ENCODE peak calls at places on chromosomes 11 and 22, in nine cellular contexts. One of them, this sample, is unnamed.

GRCh38 chr11:120513436-120514315 is 2.1 kb downstream of the GRIK4 start:
- DNase-seq in bronchial epithelial cell: no peak
- DNase-seq in WTC11: no peak
- DNase-seq in dorsolateral prefrontal cortex: no peak
- DNase-seq in fibroblast of the aortic adventitia: no peak
- DNase-seq in right lobe of liver: peak
- DNase-seq in AG04449: no peak
- DNase-seq in IMR-90: no peak
- DNase-seq in AG10803: no peak
- DNase-seq in this sample: no peak

GRCh38 chr22:47174096-47174495 is 411.6 kb downstream of the TBC1D22A start:
- DNase-seq in AG04449: no peak
- DNase-seq in right lobe of liver: peak
- DNase-seq in IMR-90: no peak
- DNase-seq in dorsolateral prefrontal cortex: no peak
- DNase-seq in fibroblast of the aortic adventitia: no peak
- DNase-seq in AG10803: no peak
- DNase-seq in WTC11: peak
- DNase-seq in bronchial epithelial cell: no peak
- DNase-seq in this sample: no peak

GRCh38 chr11:14148653-14149273 is 186.2 kb downstream of the SPON1 start:
- DNase-seq in AG04449: no peak
- DNase-seq in dorsolateral prefrontal cortex: no peak
- DNase-seq in right lobe of liver: no peak
- DNase-seq in bronchial epithelial cell: peak
- DNase-seq in WTC11: no peak
- DNase-seq in AG10803: peak
- DNase-seq in fibroblast of the aortic adventitia: peak
- DNase-seq in IMR-90: peak
- DNase-seq in this sample: peak

GRCh38 chr11:7046474-7046873 is 26.2 kb downstream of the NLRP14 start:
- DNase-seq in IMR-90: peak
- DNase-seq in bronchial epithelial cell: peak
- DNase-seq in dorsolateral prefrontal cortex: no peak
- DNase-seq in WTC11: no peak
- DNase-seq in AG04449: peak
- DNase-seq in fibroblast of the aortic adventitia: peak
- DNase-seq in AG10803: peak
- DNase-seq in right lobe of liver: no peak
- DNase-seq in this sample: peak

GRCh38 chr11:103862049-103862826 is 174.2 kb upstream of the DDI1 start:
- DNase-seq in IMR-90: no peak
- DNase-seq in WTC11: no peak
- DNase-seq in right lobe of liver: no peak
- DNase-seq in dorsolateral prefrontal cortex: no peak
- DNase-seq in AG04449: no peak
- DNase-seq in bronchial epithelial cell: no peak
- DNase-seq in AG10803: no peak
- DNase-seq in fibroblast of the aortic adventitia: no peak
- DNase-seq in this sample: no peak

GRCh38 chr22:37172266-37173245 is 15.5 kb downstream of the C1QTNF6 start:
- DNase-seq in AG04449: no peak
- DNase-seq in fibroblast of the aortic adventitia: no peak
- DNase-seq in bronchial epithelial cell: no peak
- DNase-seq in WTC11: peak
- DNase-seq in dorsolateral prefrontal cortex: no peak
- DNase-seq in AG10803: no peak
- DNase-seq in right lobe of liver: peak
- DNase-seq in IMR-90: no peak
- DNase-seq in this sample: no peak

GRCh38 chr11:78446210-78446609 is 28.6 kb upstream of the GAB2 start:
- DNase-seq in dorsolateral prefrontal cortex: no peak
- DNase-seq in bronchial epithelial cell: no peak
- DNase-seq in AG04449: no peak
- DNase-seq in fibroblast of the aortic adventitia: no peak
- DNase-seq in WTC11: no peak
- DNase-seq in AG10803: no peak
- DNase-seq in IMR-90: no peak
- DNase-seq in right lobe of liver: no peak
- DNase-seq in this sample: no peak

GRCh38 chr22:24553597-24554315 is 1.2 kb downstream of the GUCD1 start:
- DNase-seq in bronchial epithelial cell: no peak
- DNase-seq in dorsolateral prefrontal cortex: no peak
- DNase-seq in WTC11: no peak
- DNase-seq in fibroblast of the aortic adventitia: peak
- DNase-seq in AG10803: peak
- DNase-seq in right lobe of liver: peak
- DNase-seq in IMR-90: peak
- DNase-seq in AG04449: no peak
- DNase-seq in this sample: no peak

GRCh38 chr11:114132427-114132826 is 72.9 kb downstream of the ZBTB16 start:
- DNase-seq in fibroblast of the aortic adventitia: no peak
- DNase-seq in AG04449: no peak
- DNase-seq in WTC11: no peak
- DNase-seq in bronchial epithelial cell: no peak
- DNase-seq in IMR-90: no peak
- DNase-seq in dorsolateral prefrontal cortex: no peak
- DNase-seq in AG10803: no peak
- DNase-seq in right lobe of liver: no peak
- DNase-seq in this sample: no peak

GRCh38 chr11:82719316-82719715 is 14.3 kb downstream of the FAM181B start:
- DNase-seq in bronchial epithelial cell: no peak
- DNase-seq in dorsolateral prefrontal cortex: peak
- DNase-seq in fibroblast of the aortic adventitia: no peak
- DNase-seq in AG10803: no peak
- DNase-seq in right lobe of liver: no peak
- DNase-seq in IMR-90: no peak
- DNase-seq in AG04449: no peak
- DNase-seq in WTC11: no peak
- DNase-seq in this sample: no peak

GRCh38 chr11:28770806-28771205 is 662.6 kb downstream of the METTL15 start:
- DNase-seq in AG04449: no peak
- DNase-seq in IMR-90: peak
- DNase-seq in right lobe of liver: no peak
- DNase-seq in bronchial epithelial cell: no peak
- DNase-seq in AG10803: no peak
- DNase-seq in dorsolateral prefrontal cortex: no peak
- DNase-seq in WTC11: no peak
- DNase-seq in fibroblast of the aortic adventitia: no peak
- DNase-seq in this sample: no peak

GRCh38 chr11:116984186-116984585 is 114.0 kb downstream of the SIK3 start:
- DNase-seq in fibroblast of the aortic adventitia: no peak
- DNase-seq in bronchial epithelial cell: no peak
- DNase-seq in AG04449: no peak
- DNase-seq in IMR-90: peak
- DNase-seq in right lobe of liver: no peak
- DNase-seq in dorsolateral prefrontal cortex: no peak
- DNase-seq in WTC11: no peak
- DNase-seq in AG10803: no peak
- DNase-seq in this sample: peak

GRCh38 chr11:67437082-67437821 is at the start of gene PTPRCAP:
- DNase-seq in IMR-90: no peak
- DNase-seq in AG10803: no peak
- DNase-seq in right lobe of liver: no peak
- DNase-seq in WTC11: peak
- DNase-seq in AG04449: no peak
- DNase-seq in dorsolateral prefrontal cortex: no peak
- DNase-seq in fibroblast of the aortic adventitia: no peak
- DNase-seq in bronchial epithelial cell: no peak
- DNase-seq in this sample: no peak

DNA sequence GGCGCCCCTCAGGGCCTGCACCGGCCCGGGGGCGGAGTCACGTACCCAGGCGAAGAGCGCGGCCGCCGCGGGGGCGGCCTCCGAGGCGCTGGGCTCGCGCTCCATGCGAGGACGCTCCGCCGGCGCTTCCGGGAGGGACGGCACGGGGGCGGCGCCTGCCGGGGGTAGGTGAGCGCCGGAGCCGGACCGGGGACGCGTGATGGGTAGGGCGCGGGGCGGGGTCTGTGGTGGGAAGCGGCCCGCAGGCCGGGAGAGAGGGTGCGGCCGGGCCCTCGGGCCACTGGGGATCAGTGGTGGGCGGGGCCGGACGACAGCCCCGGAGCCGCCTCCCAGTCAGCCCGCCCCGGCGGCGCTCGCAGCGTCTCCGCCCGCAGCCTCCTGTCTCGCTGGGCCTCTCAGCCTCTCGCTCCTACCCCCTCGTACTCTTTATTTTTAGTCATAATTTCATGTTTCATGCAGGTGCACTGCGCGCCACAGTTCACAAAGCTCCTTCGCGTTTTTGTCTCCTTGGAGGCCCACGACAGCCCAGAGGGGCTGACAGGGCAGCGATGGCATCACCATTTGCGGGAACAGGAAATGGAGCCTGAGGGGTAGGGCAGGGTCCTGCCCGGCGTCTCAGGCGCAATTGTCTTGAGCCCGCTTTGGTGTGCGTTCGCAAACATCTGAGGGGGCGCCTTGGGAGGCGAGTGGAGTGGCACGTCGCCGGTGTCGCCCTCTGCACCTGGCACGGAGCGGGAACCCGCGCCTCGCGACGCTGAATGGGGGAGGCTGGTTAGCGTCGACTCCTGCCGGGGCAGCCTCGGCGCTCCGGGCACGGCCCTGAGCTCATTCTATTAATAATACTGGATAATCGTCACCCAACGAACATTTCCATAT is at the start of gene SERGEF:
- DNase-seq in IMR-90: peak
- DNase-seq in WTC11: peak
- DNase-seq in fibroblast of the aortic adventitia: peak
- DNase-seq in right lobe of liver: peak
- DNase-seq in bronchial epithelial cell: peak
- DNase-seq in dorsolateral prefrontal cortex: peak
- DNase-seq in AG04449: no peak
- DNase-seq in AG10803: peak
- DNase-seq in this sample: peak
- TF ChIP-seq CTCF in IMR-90: no peak
- TF ChIP-seq CTCF in WTC11: no peak
- TF ChIP-seq CTCF in fibroblast of the aortic adventitia: no peak
- TF ChIP-seq CTCF in right lobe of liver: no peak
- TF ChIP-seq CTCF in bronchial epithelial cell: no peak
- TF ChIP-seq CTCF in dorsolateral prefrontal cortex: no peak
- TF ChIP-seq CTCF in AG04449: no peak
- TF ChIP-seq CTCF in AG10803: no peak
- TF ChIP-seq CTCF in this sample: no peak

DNA sequence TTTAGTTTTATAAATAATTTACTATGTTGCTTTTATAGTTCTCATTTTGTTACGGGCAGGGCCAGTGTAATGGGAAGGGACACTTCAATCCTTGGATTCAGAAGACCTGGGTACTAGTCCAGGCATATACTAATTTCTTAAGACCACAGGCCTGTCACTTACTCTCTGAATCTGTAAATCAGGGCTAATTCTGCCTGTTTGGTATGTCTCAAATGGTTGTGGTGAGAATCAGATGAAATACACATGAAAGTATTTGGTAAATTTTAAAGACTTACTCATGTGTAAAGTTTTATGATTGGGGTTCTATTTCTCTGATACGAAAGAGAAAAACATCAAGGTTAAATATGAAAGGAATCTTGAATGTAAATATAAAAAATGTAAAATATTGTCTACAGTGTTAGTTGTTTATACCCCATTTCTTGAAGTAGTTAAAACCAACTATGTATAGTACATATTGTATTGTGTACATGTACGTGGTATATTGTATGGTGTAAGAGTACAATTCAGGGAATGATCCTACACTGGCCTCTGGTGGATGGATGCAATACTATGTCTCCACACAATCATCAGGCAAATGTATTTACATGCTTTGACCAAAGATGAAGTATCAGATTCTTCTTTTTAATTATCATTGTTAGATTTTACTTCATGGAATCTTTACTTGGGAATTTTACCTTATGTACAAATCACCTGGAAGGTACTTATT is 24.5 kb upstream of the RAG2 start:
- DNase-seq in AG10803: peak
- DNase-seq in right lobe of liver: no peak
- DNase-seq in AG04449: peak
- DNase-seq in fibroblast of the aortic adventitia: peak
- DNase-seq in WTC11: no peak
- DNase-seq in bronchial epithelial cell: peak
- DNase-seq in dorsolateral prefrontal cortex: no peak
- DNase-seq in IMR-90: peak
- DNase-seq in this sample: peak
- TF ChIP-seq CTCF in AG10803: peak
- TF ChIP-seq CTCF in right lobe of liver: peak
- TF ChIP-seq CTCF in AG04449: peak
- TF ChIP-seq CTCF in fibroblast of the aortic adventitia: peak
- TF ChIP-seq CTCF in WTC11: no peak
- TF ChIP-seq CTCF in bronchial epithelial cell: peak
- TF ChIP-seq CTCF in dorsolateral prefrontal cortex: no peak
- TF ChIP-seq CTCF in IMR-90: peak
- TF ChIP-seq CTCF in this sample: peak

DNA sequence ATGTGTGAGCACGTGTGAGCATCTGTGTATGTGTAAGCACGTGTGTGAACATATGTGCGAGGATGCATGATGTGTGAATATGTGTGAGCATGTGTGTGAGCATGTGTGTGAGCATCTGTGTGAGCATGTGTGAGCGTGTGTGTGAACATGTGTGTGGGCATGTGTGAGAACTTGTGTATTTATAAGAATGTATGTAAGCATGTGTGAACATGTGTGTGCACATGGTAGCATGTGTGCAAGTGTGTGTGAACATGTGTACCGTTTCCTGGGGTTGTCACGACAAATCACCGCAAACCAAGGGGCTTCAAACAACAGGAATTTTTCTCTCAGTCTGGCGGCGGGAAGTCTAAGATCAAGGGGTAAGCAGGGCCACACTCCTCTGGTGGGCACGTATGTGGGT is 238.3 kb downstream of the CTTN start:
- DNase-seq in WTC11: no peak
- DNase-seq in AG04449: no peak
- DNase-seq in dorsolateral prefrontal cortex: no peak
- DNase-seq in bronchial epithelial cell: no peak
- DNase-seq in IMR-90: no peak
- DNase-seq in right lobe of liver: no peak
- DNase-seq in fibroblast of the aortic adventitia: no peak
- DNase-seq in AG10803: no peak
- DNase-seq in this sample: no peak
- TF ChIP-seq CTCF in WTC11: no peak
- TF ChIP-seq CTCF in AG04449: no peak
- TF ChIP-seq CTCF in dorsolateral prefrontal cortex: no peak
- TF ChIP-seq CTCF in bronchial epithelial cell: no peak
- TF ChIP-seq CTCF in IMR-90: no peak
- TF ChIP-seq CTCF in right lobe of liver: no peak
- TF ChIP-seq CTCF in fibroblast of the aortic adventitia: no peak
- TF ChIP-seq CTCF in AG10803: no peak
- TF ChIP-seq CTCF in this sample: no peak

GRCh38 chr11:41659990-41660389 is 200.5 kb upstream of the LRRC4C start:
- DNase-seq in WTC11: no peak
- DNase-seq in fibroblast of the aortic adventitia: no peak
- DNase-seq in right lobe of liver: no peak
- DNase-seq in bronchial epithelial cell: no peak
- DNase-seq in AG10803: no peak
- DNase-seq in IMR-90: no peak
- DNase-seq in AG04449: no peak
- DNase-seq in dorsolateral prefrontal cortex: no peak
- DNase-seq in this sample: peak

GRCh38 chr11:41665633-41666032 is 206.2 kb upstream of the LRRC4C start:
- DNase-seq in right lobe of liver: no peak
- DNase-seq in bronchial epithelial cell: no peak
- DNase-seq in WTC11: no peak
- DNase-seq in dorsolateral prefrontal cortex: no peak
- DNase-seq in fibroblast of the aortic adventitia: no peak
- DNase-seq in AG04449: no peak
- DNase-seq in AG10803: no peak
- DNase-seq in IMR-90: no peak
- DNase-seq in this sample: no peak

GRCh38 chr11:41660585-41660984 is 201.1 kb upstream of the LRRC4C start:
- DNase-seq in AG04449: no peak
- DNase-seq in right lobe of liver: no peak
- DNase-seq in IMR-90: no peak
- DNase-seq in bronchial epithelial cell: no peak
- DNase-seq in dorsolateral prefrontal cortex: no peak
- DNase-seq in AG10803: no peak
- DNase-seq in WTC11: peak
- DNase-seq in fibroblast of the aortic adventitia: no peak
- DNase-seq in this sample: no peak
- TF ChIP-seq CTCF in AG04449: no peak
- TF ChIP-seq CTCF in right lobe of liver: no peak
- TF ChIP-seq CTCF in IMR-90: no peak
- TF ChIP-seq CTCF in bronchial epithelial cell: no peak
- TF ChIP-seq CTCF in dorsolateral prefrontal cortex: no peak
- TF ChIP-seq CTCF in AG10803: no peak
- TF ChIP-seq CTCF in WTC11: peak
- TF ChIP-seq CTCF in fibroblast of the aortic adventitia: no peak
- TF ChIP-seq CTCF in this sample: peak